ENCODE peak calls at places on chromosomes 16 and 17, in four cellular contexts. One of them, this sample, is unnamed.

GRCh38 chr17:28643979-28644781 is 778 bp downstream of the BLTP2 start:
- DNase-seq in left ventricle myocardium inferior: no peak
- DNase-seq in SJCRH30: peak; percentile 58
- DNase-seq in AG10803: peak; percentile 54
- DNase-seq in this sample: peak; percentile 58

GRCh38 chr17:65662166-65662565 is 100.7 kb upstream of the AXIN2 start:
- DNase-seq in left ventricle myocardium inferior: no peak
- DNase-seq in SJCRH30: no peak
- DNase-seq in AG10803: peak; percentile 88
- DNase-seq in this sample: no peak

GRCh38 chr17:32388613-32389459 is 38.9 kb downstream of the ZNF207 start:
- DNase-seq in left ventricle myocardium inferior: no peak
- DNase-seq in SJCRH30: no peak
- DNase-seq in AG10803: no peak
- DNase-seq in this sample: no peak

GRCh38 chr17:83067718-83068261 is 11.6 kb upstream of the METRNL start:
- DNase-seq in left ventricle myocardium inferior: peak; percentile 8
- DNase-seq in SJCRH30: peak; percentile 42
- DNase-seq in AG10803: no peak
- DNase-seq in this sample: no peak

GRCh38 chr17:80246266-80246681 is 14.4 kb upstream of the RNF213 start:
- DNase-seq in left ventricle myocardium inferior: no peak
- DNase-seq in SJCRH30: no peak
- DNase-seq in AG10803: no peak
- DNase-seq in this sample: peak; percentile 40

GRCh38 chr16:54648575-54648974 is 282.1 kb upstream of the IRX5 start:
- DNase-seq in left ventricle myocardium inferior: no peak
- DNase-seq in SJCRH30: no peak
- DNase-seq in AG10803: no peak
- DNase-seq in this sample: no peak

GRCh38 chr16:66899945-66900688 is 18.6 kb downstream of the CDH16 start:
- DNase-seq in left ventricle myocardium inferior: peak; percentile 79
- DNase-seq in SJCRH30: peak; percentile 88
- DNase-seq in AG10803: peak; percentile 51
- DNase-seq in this sample: peak; percentile 84

GRCh38 chr17:75454193-75454592 is 2.2 kb upstream of the TMEM94 start:
- DNase-seq in left ventricle myocardium inferior: no peak
- DNase-seq in SJCRH30: no peak
- DNase-seq in AG10803: no peak
- DNase-seq in this sample: no peak

GRCh38 chr17:48577946-48578615 is at the start of gene HOXB4:
- DNase-seq in left ventricle myocardium inferior: peak; percentile 68
- DNase-seq in SJCRH30: peak; percentile 82
- DNase-seq in AG10803: peak; percentile 72
- DNase-seq in this sample: peak; percentile 85

GRCh38 chr17:27954521-27955495 is 61.6 kb upstream of the LYRM9 start:
- DNase-seq in left ventricle myocardium inferior: no peak
- DNase-seq in SJCRH30: no peak
- DNase-seq in AG10803: no peak
- DNase-seq in this sample: no peak

GRCh38 chr17:76751416-76751993 is 13.6 kb downstream of the MFSD11 start:
- DNase-seq in left ventricle myocardium inferior: no peak
- DNase-seq in SJCRH30: no peak
- DNase-seq in AG10803: no peak
- DNase-seq in this sample: no peak

GRCh38 chr16:46896314-46896968 is 12.3 kb downstream of the GPT2 start:
- DNase-seq in left ventricle myocardium inferior: no peak
- DNase-seq in SJCRH30: peak; percentile 82
- DNase-seq in AG10803: no peak
- DNase-seq in this sample: no peak

GRCh38 chr16:49495596-49496355 is 122.2 kb downstream of the C16orf78 start:
- DNase-seq in left ventricle myocardium inferior: no peak
- DNase-seq in SJCRH30: no peak
- DNase-seq in AG10803: no peak
- DNase-seq in this sample: no peak

GRCh38 chr17:2853722-2854580 is 57.7 kb downstream of the RAP1GAP2 start:
- DNase-seq in left ventricle myocardium inferior: peak; percentile 36
- DNase-seq in SJCRH30: peak; percentile 27
- DNase-seq in AG10803: no peak
- DNase-seq in this sample: peak; percentile 71

GRCh38 chr16:1769402-1770300 is 1.7 kb downstream of the NME3 start:
- DNase-seq in left ventricle myocardium inferior: no peak
- DNase-seq in SJCRH30: no peak
- DNase-seq in AG10803: no peak
- DNase-seq in this sample: peak; percentile 41

GRCh38 chr16:11740567-11740966 is 2.1 kb downstream of the TXNDC11 start:
- DNase-seq in left ventricle myocardium inferior: no peak
- DNase-seq in SJCRH30: no peak
- DNase-seq in AG10803: no peak
- DNase-seq in this sample: no peak

GRCh38 chr16:11742536-11743307 is at the start of gene TXNDC11:
- DNase-seq in left ventricle myocardium inferior: peak; percentile 99
- DNase-seq in SJCRH30: peak; percentile 98
- DNase-seq in AG10803: peak; percentile 99
- DNase-seq in this sample: peak; percentile 100

GRCh38 chr16:11743308-11744074 is 834 bp upstream of the TXNDC11 start:
- DNase-seq in left ventricle myocardium inferior: no peak
- DNase-seq in SJCRH30: peak; percentile 50
- DNase-seq in AG10803: peak; percentile 74
- DNase-seq in this sample: peak; percentile 57

GRCh38 chr16:11744075-11744470 is 1.4 kb upstream of the TXNDC11 start:
- DNase-seq in left ventricle myocardium inferior: no peak
- DNase-seq in SJCRH30: peak; percentile 72
- DNase-seq in AG10803: no peak
- DNase-seq in this sample: no peak

DNA sequence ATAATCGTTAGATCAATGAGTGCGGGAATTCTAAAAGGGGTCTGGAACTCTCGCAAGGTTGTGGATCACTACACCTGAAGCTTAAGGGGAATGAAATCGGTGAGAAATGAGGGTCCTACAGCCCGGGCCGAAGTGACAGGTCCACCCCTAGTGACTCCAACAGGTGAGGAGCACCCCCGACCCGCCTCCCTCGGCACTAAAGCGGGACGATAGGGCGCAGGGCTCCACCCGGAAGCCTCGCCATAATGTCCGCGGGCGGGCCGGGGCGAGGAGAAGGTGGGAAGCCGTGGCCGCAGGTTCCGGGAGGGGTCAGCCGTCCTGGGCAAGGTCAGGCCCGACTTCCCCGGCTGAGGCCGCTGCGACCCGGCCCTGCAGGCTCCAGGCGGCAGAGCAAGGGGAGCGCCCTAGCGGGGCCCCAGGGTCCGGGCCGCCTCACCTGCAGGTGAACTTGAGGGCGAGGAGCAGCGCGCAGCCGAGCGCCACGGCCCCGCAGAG is 569 bp downstream of the TXNDC11 start:
- DNase-seq in left ventricle myocardium inferior: peak; percentile 46
- DNase-seq in SJCRH30: peak; percentile 39
- DNase-seq in AG10803: no peak
- DNase-seq in this sample: peak; percentile 81
- H3K4me3 ChIP-seq in left ventricle myocardium inferior: peak overlapping the region; percentile 81
- H3K4me3 ChIP-seq in SJCRH30: peak overlapping the region; percentile 84
- H3K4me3 ChIP-seq in AG10803: peak overlapping the region; percentile 89
- H3K4me3 ChIP-seq in this sample: peak overlapping the region; percentile 84

GRCh38 chr17:40323317-40323716 is 14.3 kb downstream of the RARA start:
- DNase-seq in left ventricle myocardium inferior: no peak
- DNase-seq in SJCRH30: no peak
- DNase-seq in AG10803: no peak
- DNase-seq in this sample: no peak
- H3K4me3 ChIP-seq in left ventricle myocardium inferior: peak overlapping the region; percentile 78
- H3K4me3 ChIP-seq in SJCRH30: no peak overlapping the region
- H3K4me3 ChIP-seq in AG10803: no peak overlapping the region
- H3K4me3 ChIP-seq in this sample: no peak overlapping the region

GRCh38 chr16:69927056-69927757 is 23.9 kb upstream of the CLEC18A start:
- DNase-seq in left ventricle myocardium inferior: peak; percentile 68
- DNase-seq in SJCRH30: peak; percentile 48
- DNase-seq in AG10803: peak; percentile 77
- DNase-seq in this sample: no peak
- H3K4me3 ChIP-seq in left ventricle myocardium inferior: peak overlapping the region; percentile 37
- H3K4me3 ChIP-seq in SJCRH30: no peak overlapping the region
- H3K4me3 ChIP-seq in AG10803: no peak overlapping the region
- H3K4me3 ChIP-seq in this sample: no peak overlapping the region

GRCh38 chr17:72119280-72119962 is 1.4 kb upstream of the SOX9 start:
- DNase-seq in left ventricle myocardium inferior: no peak
- DNase-seq in SJCRH30: no peak
- DNase-seq in AG10803: no peak
- DNase-seq in this sample: no peak
- H3K4me3 ChIP-seq in left ventricle myocardium inferior: peak overlapping the region; percentile 81
- H3K4me3 ChIP-seq in SJCRH30: peak overlapping the region; percentile 94
- H3K4me3 ChIP-seq in AG10803: peak overlapping the region; percentile 85
- H3K4me3 ChIP-seq in this sample: no peak overlapping the region

GRCh38 chr17:56773124-56773523 is 60.6 kb downstream of the C17orf67 start:
- DNase-seq in left ventricle myocardium inferior: no peak
- DNase-seq in SJCRH30: no peak
- DNase-seq in AG10803: no peak
- DNase-seq in this sample: no peak

GRCh38 chr17:56771563-56771962 is 62.2 kb downstream of the C17orf67 start:
- DNase-seq in left ventricle myocardium inferior: no peak
- DNase-seq in SJCRH30: no peak
- DNase-seq in AG10803: no peak
- DNase-seq in this sample: no peak

GRCh38 chr17:56770427-56770826 is 63.3 kb downstream of the C17orf67 start:
- DNase-seq in left ventricle myocardium inferior: no peak
- DNase-seq in SJCRH30: no peak
- DNase-seq in AG10803: no peak
- DNase-seq in this sample: no peak

GRCh38 chr17:56771975-56772374 is 61.7 kb downstream of the C17orf67 start:
- DNase-seq in left ventricle myocardium inferior: no peak
- DNase-seq in SJCRH30: no peak
- DNase-seq in AG10803: no peak
- DNase-seq in this sample: no peak

GRCh38 chr17:56772442-56772841 is 61.3 kb downstream of the C17orf67 start:
- DNase-seq in left ventricle myocardium inferior: no peak
- DNase-seq in SJCRH30: no peak
- DNase-seq in AG10803: no peak
- DNase-seq in this sample: no peak
- H3K4me3 ChIP-seq in left ventricle myocardium inferior: no peak overlapping the region
- H3K4me3 ChIP-seq in SJCRH30: no peak overlapping the region
- H3K4me3 ChIP-seq in AG10803: no peak overlapping the region
- H3K4me3 ChIP-seq in this sample: no peak overlapping the region

DNA sequence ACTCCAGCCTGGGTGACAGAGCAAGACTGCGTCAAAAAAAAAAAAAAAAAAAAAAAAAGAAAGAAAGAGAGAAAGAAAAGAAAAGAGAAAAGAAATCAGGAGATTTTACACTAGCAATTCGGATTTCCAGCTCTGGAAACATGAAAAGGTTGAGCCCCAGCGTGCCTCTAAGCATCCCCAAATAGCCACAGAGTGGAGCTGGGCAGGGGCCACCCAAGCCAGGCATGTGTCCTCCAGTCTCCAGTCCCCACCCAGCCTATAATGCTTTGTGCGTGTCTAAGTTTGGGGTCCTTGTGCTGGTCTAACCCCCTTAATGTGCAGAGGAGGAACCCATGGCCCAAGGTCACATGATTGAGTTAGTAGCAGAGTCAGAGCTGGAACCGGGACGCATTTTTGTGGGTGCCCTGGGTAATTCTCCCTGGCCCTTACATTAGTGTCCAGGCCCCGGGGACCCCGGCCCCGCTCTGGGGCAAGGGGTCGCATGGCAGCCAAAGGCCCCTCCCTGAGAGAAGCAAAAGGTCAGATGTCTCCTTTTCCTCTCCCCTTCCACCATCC is 19.9 kb downstream of the ADAM11 start:
- DNase-seq in left ventricle myocardium inferior: no peak
- DNase-seq in SJCRH30: no peak
- DNase-seq in AG10803: no peak
- DNase-seq in this sample: no peak
- H3K4me3 ChIP-seq in left ventricle myocardium inferior: peak overlapping the region; percentile 63
- H3K4me3 ChIP-seq in SJCRH30: peak overlapping the region; percentile 55
- H3K4me3 ChIP-seq in AG10803: no peak overlapping the region
- H3K4me3 ChIP-seq in this sample: no peak overlapping the region

GRCh38 chr17:69967910-69968411 is 107.1 kb upstream of the KCNJ16 start:
- DNase-seq in left ventricle myocardium inferior: no peak
- DNase-seq in SJCRH30: no peak
- DNase-seq in AG10803: peak; percentile 100
- DNase-seq in this sample: no peak
- H3K4me3 ChIP-seq in left ventricle myocardium inferior: no peak overlapping the region
- H3K4me3 ChIP-seq in SJCRH30: no peak overlapping the region
- H3K4me3 ChIP-seq in AG10803: no peak overlapping the region
- H3K4me3 ChIP-seq in this sample: no peak overlapping the region

DNA sequence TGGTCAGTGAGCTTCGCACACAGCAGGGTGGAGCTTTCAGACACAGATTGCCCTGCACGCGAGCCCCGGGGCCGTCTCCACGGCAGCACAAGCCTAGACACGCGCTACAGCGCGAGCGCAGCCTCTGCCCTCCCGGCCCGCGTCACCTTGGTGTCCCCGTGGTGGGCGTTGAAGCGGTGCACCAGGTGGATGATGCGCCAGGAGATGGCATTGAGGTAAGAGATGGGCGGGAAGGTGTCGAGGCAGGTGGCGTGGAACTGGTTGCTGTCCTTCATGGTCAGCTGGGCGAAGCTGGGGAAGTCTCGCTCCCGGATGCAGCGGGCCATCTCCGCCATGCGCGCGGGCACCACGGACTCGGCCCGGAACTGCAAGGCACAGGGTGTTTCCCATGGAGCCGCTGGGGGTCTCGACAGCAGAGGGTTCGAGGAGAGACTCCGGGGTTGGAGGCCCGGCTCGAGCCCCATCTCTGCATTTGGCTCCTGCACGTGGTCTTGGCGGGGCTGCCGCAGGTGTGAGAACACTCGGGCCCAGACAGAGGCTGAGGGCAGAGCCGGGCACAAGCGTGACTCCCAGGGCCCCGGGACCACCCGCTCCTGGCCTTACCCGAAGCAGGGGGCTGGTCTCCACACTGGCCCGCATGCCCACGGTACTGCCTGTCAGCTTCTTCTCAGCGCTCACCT is 4.3 kb upstream of the CYBA start:
- DNase-seq in left ventricle myocardium inferior: no peak
- DNase-seq in SJCRH30: no peak
- DNase-seq in AG10803: no peak
- DNase-seq in this sample: peak; percentile 58
- H3K4me3 ChIP-seq in left ventricle myocardium inferior: no peak overlapping the region
- H3K4me3 ChIP-seq in SJCRH30: no peak overlapping the region
- H3K4me3 ChIP-seq in AG10803: no peak overlapping the region
- H3K4me3 ChIP-seq in this sample: no peak overlapping the region

DNA sequence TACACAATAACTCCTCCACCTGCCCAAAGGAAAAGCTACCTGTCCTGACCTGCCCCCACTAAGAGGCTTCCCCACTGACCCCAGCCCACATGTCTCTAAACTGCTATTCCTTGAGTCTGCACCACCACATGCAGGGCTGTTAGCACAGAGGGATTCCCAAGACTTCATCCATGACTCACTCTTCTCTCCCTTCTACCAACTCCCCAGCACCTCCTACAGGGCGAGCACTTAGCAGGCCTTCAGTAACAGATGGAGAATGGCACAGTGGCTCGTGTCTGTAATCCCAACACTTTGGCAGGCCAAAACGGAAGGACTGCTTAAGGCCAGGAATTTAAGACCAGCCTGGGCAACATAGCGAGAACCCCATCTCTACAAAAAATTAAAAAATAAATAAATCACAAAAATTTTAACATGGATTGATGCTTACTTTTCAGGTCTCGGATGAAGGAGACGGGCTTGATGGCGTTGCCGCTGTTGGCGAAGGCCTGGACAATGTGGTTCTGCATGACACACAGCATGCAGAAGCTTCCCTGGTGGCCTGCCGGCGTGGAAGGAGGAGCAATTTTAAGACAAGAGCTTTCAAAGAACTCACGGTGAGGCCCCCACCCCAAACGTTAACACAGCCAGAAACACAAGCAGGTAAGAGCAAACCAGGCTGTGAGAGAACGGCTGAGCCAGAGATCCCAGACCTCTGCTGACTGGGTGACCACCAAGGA is 12.0 kb downstream of the USP36 start:
- DNase-seq in left ventricle myocardium inferior: no peak
- DNase-seq in SJCRH30: peak; percentile 49
- DNase-seq in AG10803: peak; percentile 48
- DNase-seq in this sample: no peak
- H3K4me3 ChIP-seq in left ventricle myocardium inferior: no peak overlapping the region
- H3K4me3 ChIP-seq in SJCRH30: no peak overlapping the region
- H3K4me3 ChIP-seq in AG10803: no peak overlapping the region
- H3K4me3 ChIP-seq in this sample: no peak overlapping the region

This sample was measured in mucosa of descending colon.